ENCODE peak calls at places on chromosomes 16 and 17, in seven cellular contexts. A is stomach, C is heart left ventricle, B is prostate gland, D is spleen, Z is transverse colon, T is ovary. G is an unnamed sample.

GRCh38 chr17:16214190-16215001 is 938 bp downstream of the NCOR1 start:
- DNase-seq in A (no peak), C (no peak), B (no peak), D (no peak), Z (no peak), T (no peak), G (peak; percentile 11)

GRCh38 chr17:62720126-62720850 is 87.8 kb downstream of the MARCHF10 start:
- DNase-seq in A (no peak), C (no peak), B (no peak), D (no peak), Z (no peak), T (no peak), G (no peak)

GRCh38 chr16:59698341-59698979 is 964.3 kb upstream of the GOT2 start:
- DNase-seq in A (no peak), C (no peak), B (no peak), D (no peak), Z (no peak), T (no peak), G (peak; percentile 32)

GRCh38 chr17:19024101-19025078 is 19.8 kb upstream of the FAM83G start:
- DNase-seq in A (no peak), C (peak; percentile 20), B (no peak), D (peak; percentile 63), Z (no peak), T (no peak), G (peak; percentile 26)

GRCh38 chr17:43467981-43468541 is 15.7 kb upstream of the DHX8 start:
- DNase-seq in A (no peak), C (no peak), B (no peak), D (no peak), Z (no peak), T (no peak), G (peak; percentile 85)

GRCh38 chr17:57121308-57122042 is 36.4 kb downstream of the AKAP1 start:
- DNase-seq in A (peak; percentile 41), C (peak; percentile 41), B (no peak), D (no peak), Z (no peak), T (peak; percentile 67), G (peak; percentile 36)

GRCh38 chr17:72121164-72122001 is 563 bp downstream of the SOX9 start:
- DNase-seq in A (peak; percentile 50), C (peak; percentile 62), B (no peak), D (no peak), Z (peak; percentile 42), T (no peak), G (peak; percentile 69)

GRCh38 chr17:32102697-32103096 is 39.6 kb upstream of the RHOT1 start:
- DNase-seq in A (no peak), C (no peak), B (no peak), D (no peak), Z (no peak), T (no peak), G (peak; percentile 26)

GRCh38 chr16:87702325-87702811 is 63.4 kb downstream of the KLHDC4 start:
- DNase-seq in A (no peak), C (no peak), B (no peak), D (peak; percentile 87), Z (peak; percentile 57), T (peak; percentile 52), G (peak; percentile 30)

GRCh38 chr17:39450051-39450450 is 1.0 kb downstream of the MED1 start:
- DNase-seq in A (no peak), C (no peak), B (no peak), D (no peak), Z (no peak), T (no peak), G (no peak)

GRCh38 chr16:48123104-48123788 is 32.5 kb downstream of the ABCC12 start:
- DNase-seq in A (no peak), C (no peak), B (no peak), D (no peak), Z (no peak), T (no peak), G (peak; percentile 100)

GRCh38 chr16:48124266-48124665 is 31.5 kb downstream of the ABCC12 start:
- DNase-seq in A (no peak), C (no peak), B (no peak), D (no peak), Z (no peak), T (no peak), G (no peak)

GRCh38 chr16:48126801-48127644 is 28.8 kb downstream of the ABCC12 start:
- DNase-seq in A (peak; percentile 78), C (no peak), B (peak; percentile 15), D (no peak), Z (no peak), T (no peak), G (peak; percentile 98)

GRCh38 chr16:48128769-48129168 is 27.0 kb downstream of the ABCC12 start:
- DNase-seq in A (no peak), C (no peak), B (no peak), D (no peak), Z (no peak), T (no peak), G (no peak)

DNA sequence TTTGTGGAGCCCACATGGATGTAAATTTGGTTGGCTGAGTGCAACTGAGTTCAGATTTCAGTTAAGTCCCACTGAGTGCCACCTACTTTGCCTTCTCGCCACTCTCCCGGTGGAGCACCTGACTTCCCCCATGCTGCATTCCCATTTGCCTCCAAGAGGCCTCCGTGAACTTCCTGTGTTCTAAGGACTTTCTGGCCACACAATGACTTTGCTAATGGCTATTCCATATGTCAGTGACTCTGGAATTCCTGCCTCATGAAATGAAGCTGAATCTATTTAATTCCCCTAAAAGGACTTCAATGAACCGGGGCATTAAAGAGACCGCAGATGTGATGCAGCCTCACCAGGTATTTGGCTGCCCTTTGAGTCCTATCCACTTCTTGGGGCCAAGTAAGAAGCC is 29.9 kb downstream of the ABCC12 start:
- DNase-seq in A (no peak), C (no peak), B (no peak), D (no peak), Z (no peak), T (no peak), G (no peak)
- TF ChIP-seq POLR2A in A (no peak), C (no peak), B (no peak), D (no peak), Z (no peak), T (no peak), G (no peak)

DNA sequence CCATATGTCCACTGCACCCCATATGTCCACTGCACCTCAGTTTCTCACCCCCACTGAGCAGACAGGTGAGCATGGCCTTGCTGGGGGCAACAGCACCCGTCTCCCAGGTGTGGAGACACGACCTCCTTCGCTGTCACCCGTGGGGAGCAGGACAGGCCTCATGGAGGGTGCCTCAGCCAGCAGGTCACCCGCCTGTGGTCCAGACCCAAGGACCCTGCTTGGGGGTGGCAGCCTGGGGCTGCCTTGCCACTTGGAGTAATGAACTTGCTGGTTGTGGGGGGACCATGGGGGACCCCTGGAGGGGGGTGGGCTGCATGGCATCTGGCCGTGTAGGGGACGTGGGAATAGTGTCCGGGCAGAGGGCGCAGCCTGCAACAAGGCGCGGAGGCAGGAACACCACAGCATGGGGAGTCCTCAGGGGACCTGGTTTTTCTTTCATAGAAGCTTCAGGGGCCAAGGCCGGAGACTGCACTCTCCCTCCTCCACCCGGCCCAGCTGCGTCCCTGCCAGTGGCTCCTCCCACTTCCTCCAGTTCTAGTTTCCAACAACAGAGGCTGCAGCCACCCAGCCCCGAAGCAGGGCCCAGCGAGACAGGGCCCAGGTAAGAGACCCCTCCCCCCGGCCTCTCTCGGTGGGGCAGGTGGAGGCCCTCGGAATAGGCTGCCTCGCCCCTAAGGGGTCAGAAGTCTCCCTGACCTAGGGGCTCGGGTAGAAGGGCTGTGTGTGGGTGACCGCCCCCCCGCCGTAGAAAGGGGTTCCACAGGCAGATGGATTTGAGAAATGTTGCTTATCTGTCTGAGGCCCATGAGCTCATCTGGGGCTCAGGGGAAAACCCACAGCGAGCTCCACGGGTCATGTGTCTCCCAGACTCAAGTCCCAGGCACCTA is at the start of gene NHLRC4:
- DNase-seq in A (peak; percentile 69), C (peak; percentile 86), B (peak; percentile 53), D (peak; percentile 94), Z (peak; percentile 78), T (peak; percentile 92), G (peak; percentile 54)
- TF ChIP-seq POLR2A in A (no peak), C (no peak), B (no peak), D (no peak), Z (no peak), T (no peak), G (no peak)

GRCh38 chr16:19524866-19525723 is 1.4 kb downstream of the CCP110 start:
- DNase-seq in A (no peak), C (no peak), B (no peak), D (no peak), Z (no peak), T (no peak), G (peak; percentile 2)

GRCh38 chr16:19522369-19523159 is 666 bp upstream of the GDE1 start:
- DNase-seq in A (no peak), C (no peak), B (no peak), D (no peak), Z (no peak), T (no peak), G (no peak)

GRCh38 chr16:19524356-19524865 is 669 bp downstream of the CCP110 start:
- DNase-seq in A (no peak), C (no peak), B (no peak), D (no peak), Z (no peak), T (no peak), G (no peak)

GRCh38 chr16:19523184-19523558 is 571 bp upstream of the CCP110 start:
- DNase-seq in A (no peak), C (no peak), B (no peak), D (peak; percentile 81), Z (no peak), T (peak; percentile 52), G (no peak)

GRCh38 chr16:19523559-19524355 is at the start of gene CCP110:
- DNase-seq in A (peak; percentile 98), C (peak; percentile 99), B (peak; percentile 98), D (peak; percentile 100), Z (peak; percentile 97), T (peak; percentile 96), G (peak; percentile 96)
- TF ChIP-seq POLR2A in A (no peak), C (no peak), B (peak; percentile 85), D (peak; percentile 58), Z (peak; percentile 75), T (peak; percentile 55), G (peak; percentile 46)

DNA sequence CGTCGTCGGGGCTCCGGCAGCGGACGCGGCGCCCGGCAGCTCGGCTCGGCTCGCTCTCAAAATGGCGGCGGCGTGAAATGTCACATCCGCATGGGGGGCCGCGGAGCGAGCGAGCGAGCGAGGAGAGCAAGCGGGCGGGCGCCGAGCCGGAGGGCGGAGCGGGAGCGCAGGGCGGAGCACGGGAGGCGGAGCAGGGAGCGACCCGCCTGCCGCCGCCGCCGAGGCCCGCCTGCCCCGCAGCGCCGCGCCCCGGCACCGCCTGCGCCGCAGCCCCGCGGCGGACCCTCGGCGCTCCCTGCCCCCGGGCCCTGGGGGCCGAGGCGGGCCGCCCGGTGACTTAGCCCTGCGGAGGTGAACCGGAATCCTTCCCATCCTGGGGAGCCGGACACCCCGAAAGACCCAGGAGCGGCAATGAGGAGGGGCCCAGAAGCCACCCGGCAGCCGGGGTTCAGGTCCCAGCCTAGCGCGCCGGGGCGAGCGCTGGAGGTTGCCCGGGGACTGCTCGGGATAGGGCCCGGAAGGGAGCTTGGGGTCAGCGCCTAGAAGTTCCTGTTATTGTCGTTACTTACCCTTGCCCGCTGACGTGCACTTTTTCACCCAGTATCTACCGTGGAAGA is at the start of gene USP7:
- DNase-seq in A (peak; percentile 95), C (peak; percentile 96), B (peak; percentile 86), D (peak; percentile 100), Z (peak; percentile 94), T (peak; percentile 95), G (peak; percentile 86)
- TF ChIP-seq POLR2A in A (no peak), C (no peak), B (peak; percentile 55), D (peak; percentile 14), Z (peak; percentile 48), T (peak; percentile 48), G (peak; percentile 77)

G was measured in IMR-90.